ENCODE peak calls at places on chromosome 6, in eight cellular contexts. C, E, W, A, H, J, P and S are unnamed samples. For H3K36me3, the result is how much of the 10 kb centered on the place peaks cover.

GRCh38 chr6:105359419-105360366 is 43.2 kb downstream of the PREP start:
- DNase-seq in H (no peak), A (no peak), J (no peak), P (peak), C (no peak), E (no peak), W (no peak), S (no peak)

GRCh38 chr6:16318538-16318937 is 80.2 kb downstream of the GMPR start:
- DNase-seq in J (peak), E (no peak), C (no peak), P (peak), W (no peak), H (no peak), A (no peak), S (no peak)

GRCh38 chr6:40931927-40932326 is 107.1 kb downstream of the UNC5CL start:
- DNase-seq in C (no peak), P (peak), W (no peak), H (no peak), A (no peak), J (no peak), E (no peak), S (no peak)

GRCh38 chr6:89032599-89032998 is 48.0 kb upstream of the PNRC1 start:
- DNase-seq in C (no peak), J (no peak), A (no peak), W (no peak), H (no peak), P (no peak), E (no peak), S (no peak)

GRCh38 chr6:55601120-55601519 is 22.1 kb upstream of the HMGCLL1 start:
- DNase-seq in J (no peak), C (no peak), P (no peak), A (no peak), H (no peak), W (no peak), E (no peak), S (no peak)

GRCh38 chr6:106167105-106167814 is 81.1 kb downstream of the PRDM1 start:
- DNase-seq in C (no peak), W (no peak), J (no peak), P (no peak), E (no peak), A (no peak), H (no peak), S (no peak)

GRCh38 chr6:148423601-148424270 is 81.1 kb downstream of the SASH1 start:
- DNase-seq in H (no peak), P (no peak), C (no peak), W (no peak), J (no peak), E (no peak), A (no peak), S (no peak)

GRCh38 chr6:138272543-138273305 is 54.4 kb upstream of the PBOV1 start:
- DNase-seq in P (peak), W (no peak), J (no peak), A (no peak), E (no peak), H (no peak), C (no peak), S (no peak)

GRCh38 chr6:29953706-29954105 is 11.4 kb downstream of the HLA-A start:
- DNase-seq in E (no peak), C (no peak), H (no peak), A (no peak), P (no peak), J (no peak), W (no peak), S (no peak)

GRCh38 chr6:25218346-25218745 is 60.8 kb upstream of the CARMIL1 start:
- DNase-seq in J (no peak), H (no peak), P (no peak), W (no peak), C (no peak), E (peak), A (no peak), S (no peak)

DNA sequence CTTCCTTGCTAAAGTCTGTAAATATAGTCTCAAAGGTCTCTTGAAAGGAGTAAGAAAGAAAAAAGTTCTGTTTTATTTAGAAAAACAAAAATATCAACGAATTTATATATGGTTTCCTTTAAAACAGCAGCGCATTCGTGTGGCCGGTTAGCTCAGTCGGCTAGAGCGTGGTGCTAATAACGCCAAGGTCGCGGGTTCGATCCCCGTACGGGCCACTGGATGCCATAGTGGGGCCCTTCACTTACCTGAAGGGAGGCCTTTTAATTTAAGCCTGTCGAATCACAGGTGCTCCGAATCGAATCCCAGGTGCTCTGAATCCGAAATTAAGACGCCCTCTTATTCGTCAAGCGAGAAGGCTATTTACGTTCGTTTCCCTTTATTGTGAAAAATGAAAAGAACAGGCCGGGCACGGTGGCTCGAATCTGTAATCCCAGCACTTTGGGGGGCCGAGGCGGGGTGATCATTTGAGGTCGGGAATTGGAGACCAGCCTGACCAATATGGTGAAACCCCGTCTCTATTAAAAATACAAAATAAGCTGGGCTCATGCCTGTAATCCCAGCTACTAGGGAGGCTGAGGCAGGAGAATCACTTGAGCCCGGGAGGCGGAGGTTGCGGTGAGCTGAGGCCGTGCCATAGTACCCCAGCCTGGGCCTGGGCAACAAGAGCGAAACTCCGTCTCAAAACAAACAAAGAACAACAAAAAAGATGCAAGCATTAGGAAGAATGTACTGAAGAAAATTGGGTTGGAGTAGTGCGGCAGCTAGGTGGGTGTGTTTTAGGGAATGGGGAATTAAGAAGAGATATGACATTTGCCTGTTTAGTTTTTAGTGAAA is 195.8 kb upstream of the ZNF184 start:
- DNase-seq in H (no peak), C (peak), P (peak), W (no peak), A (no peak), E (no peak), J (no peak), S (no peak)
- H3K4me3 ChIP-seq in H (no peak), C (no peak), P (peak), W (no peak), A (no peak), E (no peak), J (peak), S (no peak)

DNA sequence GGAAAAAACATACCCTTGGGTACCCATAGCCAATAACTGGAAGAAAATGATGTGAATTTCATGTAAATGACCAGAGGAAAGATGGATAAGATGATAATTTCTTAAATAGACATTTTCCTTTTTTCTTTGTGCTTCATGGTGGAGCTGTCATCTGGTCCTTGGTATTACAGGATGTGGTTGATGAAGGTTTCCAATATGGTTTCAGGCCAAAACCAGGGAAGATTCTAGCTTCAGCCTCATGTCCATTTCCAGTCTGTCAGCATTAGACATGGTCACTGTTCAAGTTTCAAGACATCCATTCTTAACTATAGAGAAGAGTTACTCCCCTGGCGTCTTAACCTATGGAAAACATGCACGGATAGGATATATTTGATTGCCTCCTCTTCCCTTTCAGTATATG is 63.6 kb downstream of the SSR1 start:
- DNase-seq in H (no peak), P (peak), E (no peak), A (no peak), W (no peak), J (no peak), C (no peak), S (no peak)
- H3K36me3 ChIP-seq in H (half or more), P (under half), E (under half), A (half or more), W (under half), J (under half), C (under half), S (half or more)

GRCh38 chr6:33193619-33194018 is 1.4 kb upstream of the COL11A2 start:
- DNase-seq in A (no peak), H (no peak), P (no peak), J (no peak), C (no peak), E (no peak), W (no peak), S (no peak)
- H3K4me3 ChIP-seq in A (peak), H (peak), P (no peak), J (peak), C (no peak), E (no peak), W (no peak), S (no peak)

DNA sequence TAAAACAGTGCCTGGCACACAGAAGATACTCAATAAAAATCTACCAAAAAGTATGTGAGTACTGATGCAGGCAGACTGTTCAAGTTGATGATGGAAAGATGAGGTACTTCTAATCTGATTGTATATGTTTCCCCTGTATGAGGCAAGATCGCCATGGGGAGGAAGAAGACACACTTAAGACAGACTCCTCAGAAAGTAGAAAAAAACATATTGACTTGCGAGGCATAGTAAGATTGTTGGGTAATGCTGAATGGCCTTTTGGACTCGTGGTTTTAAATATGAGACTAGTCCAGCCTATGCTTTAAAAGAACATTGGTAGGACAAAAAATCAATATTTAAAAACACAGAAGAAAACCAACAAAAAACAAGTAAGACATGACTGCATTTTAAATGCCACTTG is 72.6 kb downstream of the SHPRH start:
- DNase-seq in E (no peak), C (no peak), P (peak), J (no peak), H (no peak), A (no peak), W (no peak), S (no peak)
- H3K36me3 ChIP-seq in E (under half), C (under half), P (under half), J (under half), H (under half), A (half or more), W (under half), S (half or more)

DNA sequence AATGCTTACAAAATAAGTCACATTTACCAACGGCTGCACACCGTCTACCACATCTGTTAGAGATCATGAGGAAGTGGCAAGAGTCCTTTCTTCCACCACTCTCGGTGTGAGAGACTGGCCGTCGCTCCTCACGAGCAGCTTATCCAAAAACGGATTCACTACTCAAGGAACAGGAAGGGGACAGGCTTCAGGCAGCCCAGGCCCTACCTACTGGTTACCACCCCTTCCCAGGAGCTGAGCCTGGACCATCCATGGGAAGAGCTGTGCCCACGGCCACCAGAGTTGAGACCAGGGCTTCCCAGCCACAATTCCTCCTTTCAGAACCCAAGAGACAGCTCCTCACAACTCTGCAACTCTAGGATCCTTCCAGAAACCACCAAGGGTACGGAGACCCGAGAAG is 37.0 kb downstream of the FOXF2 start:
- DNase-seq in W (no peak), A (no peak), P (no peak), J (no peak), H (no peak), C (no peak), E (no peak), S (no peak)
- H3K4me3 ChIP-seq in W (no peak), A (no peak), P (no peak), J (no peak), H (no peak), C (no peak), E (no peak), S (no peak)

GRCh38 chr6:67358241-67358640 is 1276.8 kb upstream of the ADGRB3 start:
- DNase-seq in C (no peak), P (no peak), J (no peak), W (no peak), A (no peak), E (no peak), H (no peak), S (no peak)
- H3K36me3 ChIP-seq in C (under half), P (under half), J (under half), W (under half), A (under half), E (under half), H (under half), S (under half)

GRCh38 chr6:149863596-149863845 is 638 bp downstream of the LRP11 start:
- DNase-seq in E (no peak), H (no peak), J (no peak), P (no peak), A (no peak), C (peak), W (no peak), S (no peak)

GRCh38 chr6:149862901-149863595 is 1.1 kb downstream of the LRP11 start:
- DNase-seq in J (no peak), C (peak), W (no peak), A (peak), P (peak), E (peak), H (peak), S (peak)

GRCh38 chr6:149861603-149862423 is 2.3 kb downstream of the LRP11 start:
- DNase-seq in E (no peak), P (no peak), H (no peak), A (no peak), W (no peak), J (no peak), C (peak), S (no peak)

GRCh38 chr6:149863846-149864577 is at the start of gene LRP11:
- DNase-seq in C (peak), A (peak), W (peak), J (no peak), P (peak), E (peak), H (peak), S (peak)

GRCh38 chr6:149864578-149865535 is 698 bp upstream of the LRP11 start:
- DNase-seq in H (no peak), J (no peak), W (peak), P (peak), E (no peak), A (no peak), C (peak), S (peak)
- H3K4me3 ChIP-seq in H (peak), J (peak), W (peak), P (peak), E (peak), A (peak), C (peak), S (peak)